ENCODE peak calls at places on chromosomes 13 and 19, in eight cellular contexts. B is foreskin fibroblast, J is body of pancreas, D is osteocyte, X is PC-9, P is tibial artery, I is choroid plexus epithelial cell, Q is IMR-90. W is an unnamed sample.

GRCh38 chr13:27790523-27790922 is 1.8 kb upstream of the GSX1 start:
- DNase-seq in B (no peak), J (no peak), D (no peak), X (no peak), P (no peak), I (no peak), Q (no peak), W (no peak)

GRCh38 chr13:75473472-75473871 is 8.5 kb downstream of the TBC1D4 start:
- DNase-seq in B (no peak), J (no peak), D (no peak), X (no peak), P (no peak), I (no peak), Q (no peak), W (no peak)

GRCh38 chr13:97975851-97976550 is 22.5 kb downstream of the IPO5 start:
- DNase-seq in B (peak), J (peak), D (peak), X (peak), P (peak), I (peak), Q (peak), W (peak)

GRCh38 chr19:13644648-13645047 is 119.7 kb upstream of the MRI1 start:
- DNase-seq in B (no peak), J (no peak), D (no peak), X (no peak), P (no peak), I (no peak), Q (no peak), W (no peak)

GRCh38 chr13:93673885-93674284 is 447.3 kb downstream of the GPC6 start:
- DNase-seq in B (no peak), J (no peak), D (no peak), X (no peak), P (no peak), I (no peak), Q (no peak), W (no peak)

GRCh38 chr13:95411641-95412040 is 110.4 kb upstream of the ABCC4 start:
- DNase-seq in B (peak), J (no peak), D (no peak), X (no peak), P (no peak), I (no peak), Q (no peak), W (no peak)

GRCh38 chr19:47124937-47125668 is 5.5 kb upstream of the SAE1 start:
- DNase-seq in B (peak), J (peak), D (no peak), X (peak), P (no peak), I (peak), Q (peak), W (no peak)

GRCh38 chr19:3367572-3368440 is 1.4 kb downstream of the NFIC start:
- DNase-seq in B (no peak), J (no peak), D (no peak), X (no peak), P (peak), I (no peak), Q (no peak), W (peak)

GRCh38 chr13:110797230-110797877 is 83.9 kb downstream of the ING1 start:
- DNase-seq in B (peak), J (no peak), D (no peak), X (no peak), P (peak), I (no peak), Q (no peak), W (no peak)

GRCh38 chr13:32811297-32811800 is 204.9 kb upstream of the KL start:
- DNase-seq in B (peak), J (no peak), D (no peak), X (peak), P (no peak), I (peak), Q (no peak), W (no peak)

DNA sequence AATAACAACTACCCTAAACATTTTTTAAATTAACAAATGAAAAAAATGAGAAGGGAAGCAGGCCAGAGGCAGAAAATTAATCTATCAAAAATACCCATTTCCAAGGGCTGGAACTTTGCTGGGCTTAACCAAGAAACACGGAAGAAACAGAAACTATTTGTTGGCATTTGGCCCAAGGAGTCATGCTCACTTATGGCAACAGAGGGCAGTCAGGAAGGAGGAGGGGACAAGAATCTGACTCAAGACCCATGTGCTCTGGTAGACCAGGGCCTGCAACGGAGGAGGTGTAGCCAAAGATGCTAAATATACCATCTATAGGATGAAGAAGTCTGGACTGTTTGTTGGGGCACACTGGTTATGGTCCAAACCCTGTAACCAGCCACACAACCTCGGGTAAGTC is 496.7 kb downstream of the COG6 start:
- DNase-seq in B (peak), J (peak), D (no peak), X (no peak), P (no peak), I (peak), Q (peak), W (no peak)
- TF ChIP-seq CTCF in B (no peak), J (no peak), D (peak), X (no peak), P (no peak), I (peak), Q (no peak), W (no peak)

DNA sequence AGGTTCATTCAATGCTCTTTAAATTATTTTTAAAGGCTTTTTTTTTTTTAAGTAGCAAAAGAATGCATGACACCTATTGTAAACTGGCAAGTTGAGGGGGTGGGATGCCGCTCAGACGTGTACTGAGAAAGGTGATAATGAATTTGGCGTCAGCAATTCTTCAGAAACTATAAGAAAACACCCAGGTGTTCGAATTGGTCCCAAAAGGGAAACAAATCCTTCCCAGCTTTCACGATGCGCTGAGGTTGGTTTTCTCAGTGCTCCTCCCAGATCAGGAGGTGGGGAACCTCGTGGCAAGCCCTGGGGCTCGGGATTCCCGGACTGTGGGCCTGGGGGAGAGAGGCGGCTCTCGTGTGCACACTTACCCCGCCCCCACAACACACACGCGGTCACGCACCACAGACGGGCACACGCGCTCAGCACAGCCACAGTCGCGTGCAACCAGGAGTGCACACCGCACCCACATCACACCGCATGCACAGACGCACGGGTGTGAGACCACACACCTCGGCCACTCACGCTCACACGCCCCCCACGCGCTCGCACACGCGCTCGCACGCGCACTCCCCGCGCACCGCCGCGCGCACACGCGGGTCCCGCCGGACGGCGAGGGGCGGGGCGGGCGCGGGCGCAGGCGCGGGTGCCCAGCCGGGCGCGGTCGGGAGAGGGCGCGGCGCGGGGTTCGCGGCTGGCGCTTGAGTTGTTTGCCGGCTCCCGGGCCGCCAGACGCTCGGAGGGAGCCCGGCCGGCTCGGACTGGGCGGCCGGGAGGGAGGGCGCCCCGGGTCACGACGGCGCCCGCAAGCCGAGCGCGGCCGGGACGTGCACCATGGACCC is at the start of gene FAM124A:
- DNase-seq in B (peak), J (peak), D (no peak), X (peak), P (no peak), I (peak), Q (peak), W (no peak)
- TF ChIP-seq CTCF in B (no peak), J (peak), D (peak), X (no peak), P (peak), I (no peak), Q (peak), W (no peak)

DNA sequence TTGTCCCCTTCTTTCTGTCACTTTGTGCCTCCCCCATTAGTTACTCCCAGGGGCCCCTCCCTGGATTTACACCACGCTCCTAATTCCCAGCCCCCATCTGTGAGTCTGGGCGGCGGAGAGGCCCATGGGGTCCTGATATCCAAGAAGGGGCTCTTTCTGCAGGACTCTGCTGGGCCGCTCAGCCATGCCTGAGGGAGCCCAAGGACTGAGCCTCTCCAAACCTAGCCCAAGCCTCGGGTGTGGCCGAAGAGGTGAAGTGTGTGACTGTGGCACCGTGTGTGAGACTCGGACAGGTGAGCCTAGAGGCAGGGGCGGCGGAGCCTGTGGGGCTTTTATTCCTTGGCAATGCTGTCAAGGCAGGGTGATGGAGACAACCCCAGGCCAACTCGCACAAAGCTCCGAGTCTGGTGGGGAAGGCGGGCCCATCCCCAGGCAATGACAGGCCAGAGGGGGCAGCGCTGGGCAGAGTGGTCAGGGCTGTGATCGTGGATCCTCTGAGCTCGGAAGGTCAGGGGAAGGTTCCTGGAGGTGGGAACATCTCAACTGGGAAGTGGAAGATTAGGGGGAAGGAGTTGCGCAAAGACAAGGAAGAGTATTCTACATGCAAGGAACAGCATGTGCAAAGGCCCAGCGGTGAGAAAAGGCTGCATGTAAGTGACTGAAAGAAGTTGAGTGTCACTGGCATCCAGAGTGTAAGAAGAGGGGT is 1.6 kb downstream of the PLEKHG2 start:
- DNase-seq in B (no peak), J (no peak), D (no peak), X (peak), P (peak), I (no peak), Q (peak), W (no peak)
- TF ChIP-seq CTCF in B (peak), J (no peak), D (no peak), X (no peak), P (no peak), I (peak), Q (peak), W (no peak)

GRCh38 chr19:29259153-29259552 is 46.2 kb upstream of the UQCRFS1 start:
- DNase-seq in B (no peak), J (no peak), D (no peak), X (no peak), P (no peak), I (peak), Q (no peak), W (peak)
- TF ChIP-seq CTCF in B (no peak), J (no peak), D (peak), X (peak), P (no peak), I (peak), Q (peak), W (no peak)

DNA sequence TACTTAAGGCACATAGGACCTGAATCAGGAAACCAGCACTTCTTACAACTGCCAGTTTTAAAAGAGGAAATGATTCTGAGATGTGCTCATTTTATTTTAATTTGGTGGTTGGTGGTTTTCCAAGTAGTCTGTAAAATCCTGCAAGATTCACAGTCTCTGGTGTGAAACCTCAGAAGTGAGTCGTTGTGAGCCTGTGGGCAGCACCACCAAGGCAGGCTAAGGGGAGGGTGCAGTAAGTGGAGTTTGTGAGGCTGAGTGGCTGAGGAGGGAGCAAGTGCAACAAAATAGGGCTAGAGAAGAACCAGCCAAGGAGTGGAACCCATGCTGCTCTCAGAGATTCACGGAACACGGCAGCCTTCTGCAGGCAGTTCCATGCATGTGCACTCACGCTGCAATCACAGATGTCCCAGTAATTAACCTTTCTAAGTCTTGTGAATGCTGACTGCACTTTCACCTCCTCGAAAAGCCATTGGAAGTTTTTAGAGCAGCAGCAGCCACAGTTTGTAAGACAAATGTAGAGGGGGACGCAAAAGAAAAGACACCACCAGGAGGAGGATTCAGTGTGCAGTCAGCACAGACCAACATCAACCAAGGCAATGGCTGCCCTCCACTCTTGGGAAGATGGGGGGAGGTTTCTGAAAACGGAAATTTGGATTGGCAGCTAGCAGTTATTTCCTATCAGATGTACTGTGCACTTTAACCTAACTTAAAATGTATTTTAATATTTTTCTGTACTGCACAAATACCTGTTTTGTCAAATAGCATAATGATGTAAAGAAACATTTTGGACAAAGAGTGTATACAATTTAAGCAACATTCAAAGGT is 44.9 kb downstream of the ESD start:
- DNase-seq in B (no peak), J (no peak), D (no peak), X (no peak), P (no peak), I (peak), Q (peak), W (no peak)
- TF ChIP-seq CTCF in B (peak), J (no peak), D (no peak), X (no peak), P (no peak), I (peak), Q (no peak), W (no peak)